ENCODE peak calls at places on chromosomes 6 and 20, in five cellular contexts. Y, K, I, U and Z are unnamed samples.

GRCh38 chr20:32062776-32063170 is 10.7 kb downstream of the HCK start:
- DNase-seq in I (no peak), Y (no peak), U (no peak), K (no peak), Z (no peak)

GRCh38 chr20:635609-636338 is 17.2 kb downstream of the SRXN1 start:
- DNase-seq in K (no peak), I (no peak), Y (no peak), U (peak), Z (no peak)

GRCh38 chr20:46831633-46832011 is 63.0 kb upstream of the EYA2 start:
- DNase-seq in Y (no peak), K (no peak), I (no peak), U (no peak), Z (peak)

GRCh38 chr6:122947355-122947754 is 48.7 kb upstream of the CLVS2 start:
- DNase-seq in U (peak), Y (no peak), I (no peak), K (no peak), Z (no peak)

GRCh38 chr20:51028616-51029263 is 5.8 kb upstream of the KCNG1 start:
- DNase-seq in U (no peak), K (no peak), I (no peak), Y (no peak), Z (no peak)

GRCh38 chr6:14910692-14911547 is 334.9 kb upstream of the JARID2 start:
- DNase-seq in U (no peak), Y (no peak), K (peak), I (no peak), Z (peak)

GRCh38 chr6:21842875-21843274 is 249.3 kb downstream of the SOX4 start:
- DNase-seq in I (no peak), K (no peak), U (no peak), Y (no peak), Z (no peak)

GRCh38 chr6:120735641-120736040 is 598.6 kb downstream of the TBC1D32 start:
- DNase-seq in U (no peak), I (no peak), K (no peak), Y (peak), Z (no peak)

GRCh38 chr20:10090588-10091166 is 55.9 kb downstream of the ANKEF1 start:
- DNase-seq in U (peak), Y (no peak), I (no peak), K (peak), Z (peak)

GRCh38 chr20:4153661-4154238 is 138.4 kb upstream of the RNF24 start:
- DNase-seq in Y (no peak), K (no peak), I (no peak), U (no peak), Z (no peak)